ENCODE peak calls at places on chromosome 18, in ten cellular contexts. Y is Peyer's patch; H is CD4-positive, alpha-beta memory T cell; C is naive thymus-derived CD4-positive, alpha-beta T cell; Z is stimulated activated CD8-positive, alpha-beta memory T cell treated with anti-CD3 and anti-CD28 coated beads, Interleukin-2, amount 100 ng/mL, for 1 hour; G is HEK293T; S is fibroblast of the aortic adventitia; A is heart right ventricle; N is cardiac fibroblast; R is midbrain. X is an unnamed sample.

GRCh38 chr18:596288-596881 is 403 bp upstream of the CLUL1 start:
- DNase-seq in A (no peak), Y (no peak), H (no peak), G (peak; percentile 68), N (no peak), Z (peak; percentile 13), R (no peak), C (no peak), S (no peak), X (no peak)

GRCh38 chr18:3758531-3758930 is 308.6 kb downstream of the TGIF1 start:
- DNase-seq in H (no peak), Y (no peak), C (no peak), N (peak; percentile 94), G (no peak), S (peak; percentile 42), Z (no peak), A (no peak), R (no peak), X (peak; percentile 22)

GRCh38 chr18:61295153-61295552 is 38.1 kb upstream of the CDH20 start:
- DNase-seq in G (no peak), S (no peak), C (no peak), Y (no peak), H (no peak), A (no peak), Z (no peak), R (no peak), N (no peak), X (no peak)

GRCh38 chr18:31661965-31662364 is 22.4 kb downstream of the B4GALT6 start:
- DNase-seq in H (no peak), C (no peak), S (peak; percentile 89), N (peak; percentile 64), G (no peak), A (no peak), Y (no peak), R (no peak), Z (no peak), X (no peak)

GRCh38 chr18:30927517-30928075 is 114.9 kb downstream of the DSC3 start:
- DNase-seq in A (no peak), N (no peak), Z (no peak), R (no peak), S (no peak), Y (no peak), C (no peak), H (no peak), G (peak; percentile 43), X (no peak)

GRCh38 chr18:48913201-48913600 is 37.6 kb downstream of the SMAD7 start:
- DNase-seq in C (no peak), S (no peak), Z (no peak), R (no peak), G (no peak), N (no peak), A (no peak), Y (peak; percentile 75), H (peak; percentile 65), X (no peak)

GRCh38 chr18:28136071-28136470 is 40.9 kb downstream of the CDH2 start:
- DNase-seq in S (no peak), N (no peak), Y (no peak), A (no peak), G (no peak), H (no peak), Z (no peak), C (no peak), R (no peak), X (no peak)

GRCh38 chr18:79944126-79944731 is 7.2 kb downstream of the SLC66A2 start:
- DNase-seq in Z (no peak), C (no peak), R (no peak), N (peak; percentile 18), S (no peak), Y (peak; percentile 41), A (no peak), G (no peak), H (no peak), X (peak; percentile 57)

GRCh38 chr18:79680100-79680879 is 687 bp downstream of the CTDP1 start:
- DNase-seq in G (peak; percentile 26), C (no peak), Z (no peak), R (no peak), A (peak; percentile 25), N (peak; percentile 63), S (peak; percentile 45), Y (peak; percentile 58), H (peak; percentile 37), X (peak; percentile 9)

GRCh38 chr18:46324556-46324955 is 220.4 kb downstream of the HAUS1 start:
- DNase-seq in R (peak; percentile 20), A (no peak), S (peak; percentile 76), Y (no peak), C (no peak), G (peak; percentile 27), H (no peak), Z (no peak), N (peak; percentile 72), X (no peak)

GRCh38 chr18:3209859-3210569 is 9.8 kb downstream of the MYOM1 start:
- DNase-seq in Y (no peak), C (no peak), R (no peak), G (no peak), Z (no peak), A (no peak), H (no peak), N (peak; percentile 10), S (no peak), X (peak; percentile 8)

GRCh38 chr18:11108956-11109355 is 40.4 kb downstream of the PIEZO2 start:
- DNase-seq in S (no peak), N (no peak), H (no peak), C (no peak), Y (no peak), G (no peak), Z (no peak), A (no peak), R (no peak), X (no peak)

GRCh38 chr18:22228930-22229329 is 59.5 kb downstream of the GATA6 start:
- DNase-seq in S (no peak), G (no peak), H (no peak), C (no peak), A (no peak), R (no peak), Z (no peak), N (peak; percentile 67), Y (no peak), X (no peak)

GRCh38 chr18:6525593-6525992 is 110.9 kb upstream of the L3MBTL4 start:
- DNase-seq in C (no peak), A (no peak), Z (no peak), N (no peak), Y (no peak), S (no peak), R (no peak), H (no peak), G (no peak), X (no peak)

GRCh38 chr18:7946724-7947377 is 379.7 kb downstream of the PTPRM start:
- DNase-seq in H (peak; percentile 52), Y (peak; percentile 81), N (peak; percentile 90), Z (no peak), C (peak; percentile 31), S (peak; percentile 90), A (no peak), R (peak; percentile 57), G (no peak), X (peak; percentile 65)

GRCh38 chr18:12015697-12016062 is 34.4 kb downstream of the IMPA2 start:
- DNase-seq in N (peak; percentile 23), S (peak; percentile 7), H (no peak), A (peak; percentile 51), C (no peak), Y (peak; percentile 82), G (no peak), R (peak; percentile 23), Z (no peak), X (peak; percentile 91)

GRCh38 chr18:22422909-22423548 is 5.3 kb upstream of the CTAGE1 start:
- DNase-seq in Y (no peak), H (no peak), N (peak; percentile 68), Z (no peak), S (peak; percentile 92), G (no peak), A (peak; percentile 47), C (no peak), R (no peak), X (peak; percentile 32)

GRCh38 chr18:5073026-5073944 is 123.8 kb downstream of the AKAIN1 start:
- DNase-seq in S (peak; percentile 10), H (peak; percentile 14), C (peak; percentile 26), Z (no peak), R (peak; percentile 26), A (peak; percentile 6), G (peak; percentile 26), Y (no peak), N (peak; percentile 61), X (no peak)